ENCODE peak calls at places on chromosomes 12 and 14, in four cellular contexts. H is mucosa of descending colon, Z is stomach, B is kidney. A is an unnamed sample.

GRCh38 chr12:65565601-65566560 is 258.4 kb upstream of the HMGA2 start:
- DNase-seq in Z (no peak), B (no peak), H (no peak), A (no peak)

GRCh38 chr14:67650161-67650560 is 24.3 kb downstream of the VTI1B start:
- DNase-seq in H (no peak), Z (no peak), B (no peak), A (no peak)

GRCh38 chr12:117359029-117359845 is 2.2 kb downstream of the NOS1 start:
- DNase-seq in H (no peak), B (no peak), Z (no peak), A (no peak)

GRCh38 chr12:23555808-23556207 is 393.7 kb downstream of the SOX5 start:
- DNase-seq in Z (no peak), B (no peak), H (no peak), A (no peak)

GRCh38 chr12:116919247-116919671 is 8.5 kb downstream of the FBXW8 start:
- DNase-seq in H (peak; percentile 44), B (no peak), Z (no peak), A (no peak)

GRCh38 chr14:69259531-69260245 is at the start of gene GALNT16:
- DNase-seq in H (peak; percentile 27), B (peak; percentile 80), Z (peak; percentile 38), A (no peak)

GRCh38 chr12:107442593-107442992 is 243.0 kb upstream of the PWP1 start:
- DNase-seq in Z (no peak), B (no peak), H (no peak), A (no peak)

GRCh38 chr12:95216704-95217376 is 427 bp downstream of the FGD6 start:
- DNase-seq in B (no peak), Z (no peak), H (no peak), A (no peak)

GRCh38 chr12:113297621-113298471 is 37.1 kb downstream of the SLC8B1 start:
- DNase-seq in H (no peak), B (peak; percentile 68), Z (no peak), A (no peak)

GRCh38 chr12:31923063-31923412 is 36.2 kb upstream of the RESF1 start:
- DNase-seq in Z (no peak), B (no peak), H (no peak), A (no peak)

GRCh38 chr12:31368666-31369361 is 42.9 kb upstream of the SINHCAF start:
- DNase-seq in B (no peak), Z (peak; percentile 57), H (peak; percentile 36), A (no peak)

GRCh38 chr12:58424735-58425379 is 483.5 kb downstream of the ATP23 start:
- DNase-seq in B (no peak), H (no peak), Z (no peak), A (no peak)

GRCh38 chr14:72743626-72744025 is 150.3 kb downstream of the DPF3 start:
- DNase-seq in B (no peak), Z (peak; percentile 13), H (no peak), A (no peak)

GRCh38 chr14:61925043-61925442 is 162.8 kb downstream of the SNAPC1 start:
- DNase-seq in H (peak; percentile 40), Z (no peak), B (no peak), A (no peak)

GRCh38 chr14:99562848-99563748 is 40.9 kb downstream of the CCDC85C start:
- DNase-seq in B (peak; percentile 95), Z (peak; percentile 95), H (peak; percentile 83), A (no peak)

GRCh38 chr14:103549361-103550311 is 12.8 kb downstream of the BAG5 start:
- DNase-seq in B (peak; percentile 83), H (no peak), Z (no peak), A (peak; percentile 83)

GRCh38 chr14:73783107-73783727 is 68.4 kb upstream of the PTGR2 start:
- DNase-seq in B (no peak), H (no peak), Z (no peak), A (no peak)

GRCh38 chr12:20044836-20045235 is 323.5 kb upstream of the PDE3A start:
- DNase-seq in H (no peak), Z (no peak), B (no peak), A (no peak)

GRCh38 chr12:24821691-24822090 is 127.2 kb downstream of the BCAT1 start:
- DNase-seq in H (no peak), Z (no peak), B (no peak), A (no peak)

GRCh38 chr14:65210118-65210826 is 108.0 kb upstream of the MAX start:
- DNase-seq in B (no peak), H (no peak), Z (no peak), A (no peak)

GRCh38 chr14:21107360-21107781 is 6.5 kb downstream of the TMEM253 start:
- DNase-seq in B (no peak), Z (no peak), H (no peak), A (no peak)

GRCh38 chr14:68922201-68922613 is 56.9 kb downstream of the ACTN1 start:
- DNase-seq in Z (no peak), H (no peak), B (no peak), A (no peak)

GRCh38 chr12:30420561-30420960 is 275.1 kb downstream of the IPO8 start:
- DNase-seq in Z (no peak), H (no peak), B (no peak), A (no peak)

GRCh38 chr12:52518574-52519469 is 1.4 kb downstream of the KRT5 start:
- DNase-seq in H (no peak), Z (no peak), B (no peak), A (no peak)

GRCh38 chr12:132827763-132828703 is 636 bp downstream of the GOLGA3 start:
- DNase-seq in B (peak; percentile 85), Z (peak; percentile 58), H (peak; percentile 79), A (no peak)

GRCh38 chr14:75315143-75315542 is 36.5 kb downstream of the FOS start:
- DNase-seq in H (peak; percentile 72), Z (peak; percentile 54), B (no peak), A (no peak)

GRCh38 chr12:30330565-30330964 is 365.1 kb downstream of the IPO8 start:
- DNase-seq in H (no peak), Z (no peak), B (no peak), A (no peak)

GRCh38 chr12:96350982-96351381 is 49.3 kb downstream of the CDK17 start:
- DNase-seq in Z (no peak), B (no peak), H (no peak), A (no peak)

GRCh38 chr12:130334937-130335336 is 2.8 kb upstream of the PIWIL1 start:
- DNase-seq in Z (no peak), B (no peak), H (no peak), A (no peak)

GRCh38 chr12:123097521-123098084 is 53.3 kb downstream of the PITPNM2 start:
- DNase-seq in H (no peak), Z (peak; percentile 28), B (no peak), A (no peak)

GRCh38 chr14:80146941-80147340 is 64.4 kb downstream of the DIO2 start:
- DNase-seq in Z (no peak), H (no peak), B (no peak), A (no peak)

GRCh38 chr12:107356266-107356936 is 263.1 kb upstream of the CRY1 start:
- DNase-seq in Z (no peak), H (no peak), B (no peak), A (no peak)

GRCh38 chr12:71871116-71871515 is 31.6 kb downstream of the TBC1D15 start:
- DNase-seq in H (no peak), B (no peak), Z (no peak), A (no peak)

GRCh38 chr14:72196237-72196636 is 264.0 kb downstream of the RGS6 start:
- DNase-seq in H (no peak), B (no peak), Z (no peak), A (no peak)

DNA sequence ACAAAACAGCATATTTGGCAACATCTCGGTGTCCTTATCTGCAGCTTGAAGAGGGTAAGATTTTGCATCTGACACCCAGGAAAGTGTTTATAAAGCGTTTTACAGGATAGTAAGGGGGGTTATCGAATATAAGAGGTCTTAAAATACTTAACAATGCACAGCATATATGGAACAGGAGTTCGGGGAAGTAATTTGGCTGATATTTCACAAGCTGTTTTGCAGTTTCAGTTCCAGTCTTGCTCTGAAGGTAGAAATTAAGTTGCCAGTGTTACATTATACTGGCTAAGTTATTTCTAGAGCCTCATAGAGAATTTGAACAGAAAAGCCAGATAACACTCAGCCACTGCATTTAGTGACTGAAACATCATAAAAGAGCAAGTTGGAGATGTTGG is 941 bp upstream of the MAP4K5 start:
- DNase-seq in Z (no peak), B (no peak), H (no peak), A (no peak)
- TF ChIP-seq CTCF in Z (no peak), B (no peak), H (no peak), A (no peak)

GRCh38 chr12:105420046-105420445 is 89.6 kb downstream of the C12orf75 start:
- DNase-seq in B (no peak), Z (no peak), H (no peak), A (no peak)

GRCh38 chr12:105418821-105419291 is 88.4 kb downstream of the C12orf75 start:
- DNase-seq in B (no peak), H (no peak), Z (no peak), A (no peak)

GRCh38 chr12:105419606-105420005 is 89.1 kb downstream of the C12orf75 start:
- DNase-seq in B (no peak), H (no peak), Z (no peak), A (no peak)

GRCh38 chr12:105418232-105418631 is 87.7 kb downstream of the C12orf75 start:
- DNase-seq in B (no peak), H (no peak), Z (no peak), A (peak; percentile 91)

DNA sequence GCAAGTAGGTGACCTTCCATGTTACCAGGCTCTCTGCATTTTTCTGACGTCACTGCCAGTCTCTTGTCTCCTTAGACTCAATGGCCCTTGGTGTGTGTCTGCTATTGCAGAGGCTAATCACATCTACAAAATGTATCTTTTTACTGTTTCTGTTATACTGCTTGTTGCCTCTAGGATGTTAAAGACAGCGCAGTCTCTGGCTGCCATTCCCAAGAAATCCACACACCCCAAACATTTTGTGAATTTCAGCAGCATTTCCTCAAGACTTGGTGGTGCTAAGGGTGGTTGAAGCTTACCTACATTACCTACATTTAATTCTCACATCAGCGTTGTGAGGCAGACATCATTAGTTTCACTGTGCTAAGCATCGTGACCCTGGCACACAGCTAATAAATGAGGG is 87.2 kb downstream of the C12orf75 start:
- DNase-seq in B (no peak), Z (no peak), H (no peak), A (no peak)
- TF ChIP-seq CTCF in B (no peak), Z (no peak), H (no peak), A (peak; percentile 59)

DNA sequence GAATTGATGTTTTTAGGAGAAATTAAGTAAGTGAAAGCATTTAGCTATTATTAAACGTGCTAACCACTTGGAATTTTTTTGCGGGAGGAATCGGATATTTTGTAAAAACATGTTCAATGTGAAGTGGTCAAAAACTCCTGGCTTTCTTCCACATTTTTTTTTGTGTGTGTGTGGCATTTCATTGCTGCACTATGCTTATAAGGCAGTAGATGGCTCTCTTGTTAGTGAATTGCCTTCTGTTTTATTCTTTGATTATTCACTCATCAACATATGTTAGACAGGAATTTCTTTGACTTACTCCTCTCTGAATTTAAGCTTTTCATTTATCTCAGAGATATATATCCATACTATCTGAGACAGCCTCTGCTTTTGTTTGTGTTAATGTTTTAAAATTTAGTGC is 71.3 kb downstream of the DERA start:
- DNase-seq in B (no peak), H (no peak), Z (no peak), A (no peak)
- TF ChIP-seq CTCF in B (peak; percentile 57), H (no peak), Z (no peak), A (peak; percentile 83)

GRCh38 chr12:3313655-3314305 is 177.2 kb upstream of the PRMT8 start:
- DNase-seq in Z (no peak), H (peak; percentile 14), B (peak; percentile 70), A (no peak)
- TF ChIP-seq CTCF in Z (no peak), H (no peak), B (no peak), A (peak; percentile 62)

GRCh38 chr14:59631237-59631636 is 54.6 kb upstream of the CCDC175 start:
- DNase-seq in H (no peak), Z (no peak), B (no peak), A (no peak)
- TF ChIP-seq CTCF in H (no peak), Z (no peak), B (no peak), A (peak; percentile 48)

A was measured in chondrocyte.